ENCODE peak calls at places on chromosomes 13 and 19, in seven cellular contexts. F, J, V, L, Q, H and P are unnamed samples.

GRCh38 chr19:5339950-5340636 is 519 bp downstream of the PTPRS start:
- DNase-seq in F (no peak), J (peak), V (peak), L (peak), Q (peak), H (no peak), P (peak)

GRCh38 chr13:21884965-21885567 is 214.2 kb downstream of the FGF9 start:
- DNase-seq in F (peak), J (no peak), V (no peak), L (no peak), Q (no peak), H (no peak), P (no peak)

GRCh38 chr19:46147166-46147740 is 785 bp upstream of the IGFL2 start:
- DNase-seq in F (no peak), J (no peak), V (no peak), L (no peak), Q (no peak), H (no peak), P (no peak)

GRCh38 chr19:49327878-49328544 is 3.0 kb upstream of the SLC6A16 start:
- DNase-seq in F (peak), J (no peak), V (no peak), L (no peak), Q (no peak), H (no peak), P (no peak)

GRCh38 chr13:25117312-25117711 is 21.4 kb downstream of the PABPC3 start:
- DNase-seq in F (no peak), J (no peak), V (no peak), L (no peak), Q (no peak), H (no peak), P (no peak)

GRCh38 chr19:2167896-2168618 is 4.3 kb downstream of the DOT1L start:
- DNase-seq in F (peak), J (peak), V (peak), L (peak), Q (no peak), H (no peak), P (no peak)

GRCh38 chr19:19661675-19662251 is 1.7 kb downstream of the ATP13A1 start:
- DNase-seq in F (peak), J (peak), V (no peak), L (no peak), Q (no peak), H (no peak), P (no peak)

GRCh38 chr19:3591876-3592613 is 6.8 kb downstream of the GIPC3 start:
- DNase-seq in F (no peak), J (no peak), V (peak), L (no peak), Q (no peak), H (no peak), P (no peak)

GRCh38 chr19:36125557-36125956 is 10.3 kb downstream of the TBCB start:
- DNase-seq in F (no peak), J (no peak), V (no peak), L (no peak), Q (no peak), H (no peak), P (no peak)

GRCh38 chr19:19659646-19660245 is 3.7 kb downstream of the ATP13A1 start:
- DNase-seq in F (no peak), J (peak), V (no peak), L (no peak), Q (no peak), H (no peak), P (no peak)

GRCh38 chr19:46975918-46976782 is 43.5 kb upstream of the NPAS1 start:
- DNase-seq in F (no peak), J (peak), V (peak), L (peak), Q (peak), H (no peak), P (peak)

GRCh38 chr13:59545007-59545406 is 618.7 kb downstream of the DIAPH3 start:
- DNase-seq in F (no peak), J (no peak), V (no peak), L (no peak), Q (no peak), H (no peak), P (no peak)

GRCh38 chr19:10318807-10319426 is 3.1 kb upstream of the FDX2 start:
- DNase-seq in F (no peak), J (no peak), V (no peak), L (no peak), Q (no peak), H (no peak), P (no peak)

GRCh38 chr19:8877854-8878705 is 45.9 kb downstream of the MBD3L1 start:
- DNase-seq in F (no peak), J (no peak), V (no peak), L (no peak), Q (no peak), H (no peak), P (no peak)

GRCh38 chr13:40136896-40137295 is 481.4 kb downstream of the COG6 start:
- DNase-seq in F (no peak), J (no peak), V (no peak), L (no peak), Q (no peak), H (no peak), P (no peak)

GRCh38 chr13:37595162-37595561 is 3.4 kb downstream of the POSTN start:
- DNase-seq in F (no peak), J (no peak), V (no peak), L (no peak), Q (no peak), H (no peak), P (no peak)

GRCh38 chr13:92355213-92355612 is 871.4 kb upstream of the GPC6 start:
- DNase-seq in F (peak), J (no peak), V (peak), L (no peak), Q (no peak), H (no peak), P (peak)